ENCODE peak calls at places on chromosomes 1 and 21, in five cellular contexts. J is AG10803, A is esophagus squamous epithelium, I is hepatocyte, H is colonic mucosa. B is an unnamed sample.

GRCh38 chr1:198564716-198565115 is 24.2 kb upstream of the ATP6V1G3 start:
- DNase-seq in I (no peak), J (no peak), H (no peak), A (no peak), B (no peak)

GRCh38 chr1:92944901-92945747 is 16.1 kb downstream of the DIPK1A start:
- DNase-seq in H (no peak), A (no peak), J (no peak), I (no peak), B (no peak)

GRCh38 chr1:113758631-113759340 is 500 bp downstream of the PHTF1 start:
- DNase-seq in I (peak), H (peak), A (no peak), J (peak), B (peak)

GRCh38 chr1:9100471-9101043 is 28.3 kb downstream of the GPR157 start:
- DNase-seq in I (peak), J (no peak), H (no peak), A (no peak), B (peak)

GRCh38 chr1:39017266-39017665 is 8.9 kb upstream of the NDUFS5 start:
- DNase-seq in I (no peak), A (no peak), H (no peak), J (no peak), B (no peak)

GRCh38 chr1:187836557-187836956 is 1007.8 kb downstream of the PLA2G4A start:
- DNase-seq in J (no peak), H (no peak), I (no peak), A (no peak), B (no peak)

GRCh38 chr1:208201241-208201640 is 42.9 kb downstream of the PLXNA2 start:
- DNase-seq in A (no peak), H (peak), I (peak), J (peak), B (peak)

GRCh38 chr1:201153474-201154388 is 543 bp downstream of the TMEM9 start:
- DNase-seq in H (no peak), J (no peak), I (no peak), A (no peak), B (no peak)

GRCh38 chr1:16151985-16152384 is 3.9 kb downstream of the EPHA2 start:
- DNase-seq in A (no peak), H (no peak), J (no peak), I (no peak), B (no peak)

GRCh38 chr1:156378557-156378956 is 9.5 kb downstream of the RHBG start:
- DNase-seq in H (no peak), A (no peak), J (no peak), I (no peak), B (no peak)

GRCh38 chr1:3284691-3285090 is 169.8 kb upstream of the ARHGEF16 start:
- DNase-seq in I (no peak), H (no peak), J (no peak), A (no peak), B (no peak)

GRCh38 chr1:225813250-225813964 is 3.5 kb downstream of the EPHX1 start:
- DNase-seq in H (peak), I (peak), A (no peak), J (peak), B (peak)

GRCh38 chr1:184426278-184426674 is 39.4 kb downstream of the C1orf21 start:
- DNase-seq in A (no peak), J (no peak), I (no peak), H (no peak), B (no peak)

GRCh38 chr1:89635825-89636815 is 3.2 kb downstream of the LRRC8C start:
- DNase-seq in A (no peak), I (no peak), H (no peak), J (peak), B (peak)

GRCh38 chr1:85201340-85202091 is 700 bp upstream of the SYDE2 start:
- DNase-seq in H (peak), I (peak), A (no peak), J (peak), B (peak)

GRCh38 chr21:20020032-20020431 is 978.2 kb upstream of the NCAM2 start:
- DNase-seq in J (no peak), A (no peak), I (no peak), H (no peak), B (no peak)

GRCh38 chr1:46519209-46519608 is 29.6 kb downstream of the DMBX1 start:
- DNase-seq in H (no peak), J (no peak), I (no peak), A (no peak), B (no peak)

GRCh38 chr1:213724640-213725536 is 262.9 kb upstream of the PROX1 start:
- DNase-seq in J (peak), H (peak), I (peak), A (no peak), B (no peak)

GRCh38 chr1:183837062-183837461 is 32.1 kb downstream of the RGL1 start:
- DNase-seq in J (no peak), I (no peak), H (no peak), A (no peak), B (peak)

GRCh38 chr1:186763107-186763506 is 65.6 kb upstream of the PLA2G4A start:
- DNase-seq in H (no peak), I (no peak), J (no peak), A (no peak), B (peak)

GRCh38 chr1:235133086-235133485 is 4.4 kb upstream of the TOMM20 start:
- DNase-seq in I (no peak), J (no peak), H (no peak), A (no peak), B (no peak)

GRCh38 chr1:91572044-91572443 is 71.4 kb downstream of the CDC7 start:
- DNase-seq in I (no peak), A (no peak), H (no peak), J (no peak), B (no peak)

GRCh38 chr1:26856181-26856580 is 6.8 kb upstream of the SFN start:
- DNase-seq in J (no peak), H (no peak), A (no peak), I (no peak), B (no peak)

GRCh38 chr1:25922633-25923567 is 16.7 kb upstream of the STMN1 start:
- DNase-seq in I (peak), J (peak), H (peak), A (no peak), B (peak)

GRCh38 chr1:171661076-171661650 is 8.7 kb upstream of the MYOC start:
- DNase-seq in I (no peak), H (no peak), A (no peak), J (no peak), B (no peak)

GRCh38 chr1:214476229-214476957 is 75.0 kb downstream of the PTPN14 start:
- DNase-seq in I (peak), A (no peak), H (no peak), J (no peak), B (peak)

GRCh38 chr1:109918077-109918606 is 7.5 kb downstream of the CSF1 start:
- DNase-seq in H (no peak), A (no peak), J (no peak), I (no peak), B (peak)
- TF ChIP-seq CTCF in H (no peak), A (peak), J (no peak), I (no peak), B (peak)

GRCh38 chr21:36910581-36911307 is 55.7 kb downstream of the HLCS start:
- DNase-seq in H (no peak), A (no peak), I (no peak), J (peak), B (peak)

GRCh38 chr21:36909901-36910561 is 56.4 kb downstream of the HLCS start:
- DNase-seq in I (peak), J (peak), H (no peak), A (no peak), B (peak)

GRCh38 chr21:36913247-36914169 is 53.0 kb downstream of the HLCS start:
- DNase-seq in A (no peak), J (no peak), H (no peak), I (no peak), B (no peak)

GRCh38 chr21:36908260-36908908 is 58.1 kb downstream of the HLCS start:
- DNase-seq in I (no peak), A (no peak), H (no peak), J (peak), B (no peak)

DNA sequence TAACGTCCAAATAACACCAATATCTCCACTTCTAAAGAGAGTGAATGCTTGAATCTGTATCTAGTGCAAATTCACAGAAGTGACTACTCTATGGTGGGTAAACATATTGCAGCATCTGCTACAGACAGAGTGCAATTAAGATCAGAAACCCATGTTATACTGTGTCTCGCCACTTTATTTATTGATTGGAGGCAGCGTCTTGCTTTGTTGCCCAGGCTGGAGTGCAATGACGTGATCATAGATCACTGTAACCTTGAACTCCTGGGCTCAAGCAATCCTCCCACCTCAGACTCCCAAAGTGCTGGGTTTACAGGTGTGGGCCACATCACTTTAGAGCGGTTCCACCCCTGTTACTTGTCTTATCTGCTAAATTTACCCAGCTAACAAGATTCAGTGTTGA is 57.0 kb downstream of the HLCS start:
- DNase-seq in A (no peak), H (no peak), J (no peak), I (no peak), B (no peak)
- H3K4me3 ChIP-seq in A (no peak), H (no peak), J (no peak), I (no peak), B (no peak)

GRCh38 chr1:161054805-161055204 is 9.0 kb upstream of the USF1 start:
- DNase-seq in I (no peak), H (no peak), J (no peak), A (no peak), B (no peak)
- TF ChIP-seq CTCF in I (no peak), H (no peak), J (no peak), A (no peak), B (peak)

GRCh38 chr1:66332524-66332853 is 201.5 kb upstream of the SGIP1 start:
- DNase-seq in A (no peak), H (no peak), I (no peak), J (no peak), B (no peak)
- H3K4me3 ChIP-seq in A (peak), H (peak), I (peak), J (peak), B (peak)

GRCh38 chr1:5857508-5858090 is 134.6 kb downstream of the NPHP4 start:
- DNase-seq in J (no peak), A (no peak), I (no peak), H (no peak), B (no peak)

GRCh38 chr1:5858246-5858645 is 134.0 kb downstream of the NPHP4 start:
- DNase-seq in I (no peak), H (no peak), J (no peak), A (no peak), B (no peak)

GRCh38 chr1:5860277-5860676 is 131.9 kb downstream of the NPHP4 start:
- DNase-seq in I (no peak), H (no peak), A (no peak), J (no peak), B (no peak)

GRCh38 chr1:5859766-5860165 is 132.5 kb downstream of the NPHP4 start:
- DNase-seq in I (no peak), J (no peak), A (no peak), H (no peak), B (no peak)

DNA sequence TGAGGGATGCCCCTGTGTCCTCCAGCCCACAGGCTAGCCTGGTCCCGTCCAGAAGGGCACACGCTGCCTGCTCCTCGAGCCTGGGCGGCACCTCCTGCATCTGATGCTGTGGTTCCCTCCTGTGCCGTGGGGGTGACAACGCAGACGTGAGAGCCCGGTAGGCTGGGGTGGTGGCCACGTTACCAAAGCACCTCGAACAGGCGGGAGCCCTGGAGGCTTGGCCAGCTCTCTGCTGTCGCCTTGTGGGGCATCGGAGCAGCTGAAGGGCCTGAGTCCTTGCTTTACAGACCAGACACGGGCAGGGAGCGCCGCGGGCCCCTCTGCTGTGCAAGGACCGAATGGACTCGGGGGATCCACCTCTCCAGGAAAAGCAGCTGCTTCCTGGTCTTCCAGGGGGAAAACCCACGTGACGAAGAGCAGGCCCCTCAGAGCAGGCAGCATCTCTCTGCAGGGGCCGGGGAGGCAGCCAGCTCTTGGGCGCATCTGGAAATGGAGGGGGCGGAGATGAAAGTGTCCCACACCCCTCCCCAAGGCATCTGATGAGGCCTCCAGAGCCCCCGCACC is 133.3 kb downstream of the NPHP4 start:
- DNase-seq in H (no peak), A (no peak), J (no peak), I (no peak), B (no peak)
- TF ChIP-seq CTCF in H (no peak), A (no peak), J (no peak), I (no peak), B (no peak)

GRCh38 chr1:246798107-246798506 is 73.9 kb downstream of the SCCPDH start:
- DNase-seq in I (no peak), H (no peak), J (no peak), A (no peak), B (no peak)
- H3K4me3 ChIP-seq in I (no peak), H (no peak), J (no peak), A (no peak), B (no peak)

GRCh38 chr1:53715478-53715877 is 23.5 kb downstream of the GLIS1 start:
- DNase-seq in J (no peak), A (no peak), H (peak), I (no peak), B (peak)
- TF ChIP-seq CTCF in J (peak), A (no peak), H (no peak), I (peak), B (peak)

DNA sequence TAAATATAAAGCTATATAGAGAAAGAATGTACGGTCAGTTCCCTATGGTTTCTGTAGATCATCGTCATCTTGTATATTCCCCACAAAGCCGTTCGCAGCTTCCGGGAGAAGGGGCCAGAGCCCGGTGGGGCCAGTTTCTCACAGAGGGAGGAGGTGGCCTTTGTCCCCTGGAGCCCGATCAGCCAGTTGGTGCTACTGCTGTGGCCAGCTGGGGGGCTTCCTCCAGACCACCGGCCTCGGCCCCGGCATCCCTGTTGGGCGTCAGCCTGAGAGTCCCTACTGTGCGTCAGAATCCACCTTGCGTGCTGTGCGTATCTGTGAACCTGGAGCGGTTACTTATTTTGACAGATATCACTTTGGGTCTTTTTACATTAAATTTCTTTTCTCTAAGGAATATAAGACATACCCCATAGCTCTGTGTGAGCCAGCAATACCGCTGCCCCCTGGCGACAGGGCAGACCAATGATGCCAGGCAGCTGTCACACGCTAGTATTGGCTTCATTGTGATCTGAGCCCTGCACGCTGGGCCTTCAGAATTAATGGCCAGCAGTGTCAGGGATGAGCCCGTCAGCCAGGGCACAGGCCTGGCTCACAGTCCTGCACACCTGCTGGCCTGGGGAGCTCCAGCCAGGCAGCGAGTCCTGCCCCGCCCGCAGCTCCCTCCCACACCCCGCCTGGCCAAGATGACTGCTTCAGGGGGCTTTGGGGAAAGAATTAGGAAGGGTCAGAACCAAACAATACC is 145.9 kb downstream of the PGBD5 start:
- DNase-seq in A (no peak), I (no peak), H (no peak), J (no peak), B (no peak)
- H3K4me3 ChIP-seq in A (no peak), I (no peak), H (no peak), J (no peak), B (no peak)

B was measured in fibroblast of villous mesenchyme.